ENCODE peak calls at places on chromosomes 16 and 17, in four cellular contexts. H, L, W and G are unnamed samples.

GRCh38 chr17:79298801-79299200 is 224.2 kb downstream of the ENGASE start:
- DNase-seq in H (no peak), L (no peak), W (no peak), G (no peak)

GRCh38 chr17:76191891-76192290 is 48.4 kb downstream of the RNF157 start:
- DNase-seq in H (no peak), L (peak), W (no peak), G (peak)

GRCh38 chr17:36755586-36755985 is 154.2 kb downstream of the MRM1 start:
- DNase-seq in H (no peak), L (peak), W (no peak), G (peak)

GRCh38 chr17:80034977-80035686 is 540 bp downstream of the TBC1D16 start:
- DNase-seq in H (no peak), L (peak), W (peak), G (peak)

GRCh38 chr17:80260791-80261158 is at the start of gene RNF213:
- DNase-seq in H (peak), L (peak), W (peak), G (peak)

GRCh38 chr16:27317738-27318398 is 4.1 kb downstream of the IL4R start:
- DNase-seq in H (no peak), L (peak), W (no peak), G (no peak)

GRCh38 chr17:60720763-60721531 is 43.3 kb downstream of the BCAS3 start:
- DNase-seq in H (no peak), L (peak), W (no peak), G (peak)

GRCh38 chr17:46771601-46772012 is 46.9 kb downstream of the WNT3 start:
- DNase-seq in H (no peak), L (no peak), W (no peak), G (peak)

GRCh38 chr16:85750827-85751641 is at the start of gene C16orf74:
- DNase-seq in H (no peak), L (no peak), W (no peak), G (peak)

GRCh38 chr17:54903375-54903774 is 2.7 kb downstream of the TOM1L1 start:
- DNase-seq in H (no peak), L (no peak), W (no peak), G (no peak)

GRCh38 chr17:838486-838885 is 56.3 kb downstream of the MRM3 start:
- DNase-seq in H (no peak), L (no peak), W (no peak), G (no peak)

GRCh38 chr16:21684199-21684598 is 20.4 kb downstream of the OTOA start:
- DNase-seq in H (no peak), L (peak), W (no peak), G (peak)

GRCh38 chr16:89764711-89765201 is 43.4 kb downstream of the ZNF276 start:
- DNase-seq in H (no peak), L (peak), W (no peak), G (peak)

GRCh38 chr16:67959930-67960329 is 8.5 kb downstream of the SLC12A4 start:
- DNase-seq in H (no peak), L (no peak), W (no peak), G (no peak)

GRCh38 chr17:78748048-78748729 is 33.9 kb downstream of the CYTH1 start:
- DNase-seq in H (no peak), L (peak), W (no peak), G (peak)

GRCh38 chr17:57517519-57518342 is 227.4 kb downstream of the CCDC182 start:
- DNase-seq in H (no peak), L (no peak), W (no peak), G (no peak)

GRCh38 chr16:27382187-27382855 is 19.7 kb upstream of the IL21R start:
- DNase-seq in H (no peak), L (peak), W (no peak), G (peak)

GRCh38 chr17:1643293-1643998 is 2.1 kb downstream of the SCARF1 start:
- DNase-seq in H (no peak), L (peak), W (peak), G (peak)

GRCh38 chr16:56425439-56425832 is at the start of gene AMFR:
- DNase-seq in H (peak), L (peak), W (peak), G (peak)

GRCh38 chr16:86464044-86464443 is 46.3 kb upstream of the FOXF1 start:
- DNase-seq in H (no peak), L (no peak), W (no peak), G (no peak)

GRCh38 chr17:29433551-29433950 is 43.4 kb downstream of the TAOK1 start:
- DNase-seq in H (no peak), L (no peak), W (no peak), G (no peak)

GRCh38 chr17:51907041-51907440 is 251.5 kb downstream of the CA10 start:
- DNase-seq in H (no peak), L (no peak), W (no peak), G (no peak)